ENCODE peak calls at places on chromosomes 5 and 9, in ten cellular contexts. F is heart left ventricle; V is fibroblast of mammary gland; K is GM12865; U is Panc1; R is CD4-positive, alpha-beta T cell; X is omental fat pad; H is natural killer cell; T is H1; I is spleen. B is an unnamed sample.

GRCh38 chr5:83964235-83964634 is 243.6 kb upstream of the HAPLN1 start:
- DNase-seq in H (no peak), I (no peak), R (no peak), U (no peak), T (no peak), K (no peak), X (no peak), V (no peak), F (no peak), B (no peak)

GRCh38 chr5:160513485-160513884 is 91.8 kb downstream of the PTTG1 start:
- DNase-seq in K (no peak), R (no peak), V (no peak), T (no peak), F (no peak), I (no peak), X (no peak), U (no peak), H (no peak), B (no peak)

GRCh38 chr5:746258-746761 is 38.2 kb downstream of the ZDHHC11B start:
- DNase-seq in F (peak; percentile 68), T (no peak), X (no peak), V (no peak), H (no peak), U (no peak), R (no peak), K (no peak), I (no peak), B (no peak)

GRCh38 chr5:23001120-23001519 is 148.0 kb upstream of the CDH12 start:
- DNase-seq in H (no peak), U (no peak), I (no peak), F (no peak), X (no peak), T (no peak), K (no peak), R (no peak), V (no peak), B (no peak)

GRCh38 chr5:87825583-87825982 is 412.9 kb upstream of the CCNH start:
- DNase-seq in U (no peak), I (no peak), K (no peak), R (no peak), X (no peak), H (no peak), T (no peak), F (no peak), V (no peak), B (no peak)

GRCh38 chr5:38725419-38725865 is 120.4 kb upstream of the OSMR start:
- DNase-seq in U (no peak), V (no peak), R (no peak), X (no peak), H (no peak), K (no peak), I (no peak), F (no peak), T (no peak), B (no peak)

GRCh38 chr5:171436804-171437285 is 17.4 kb downstream of the FGF18 start:
- DNase-seq in T (no peak), I (peak; percentile 63), X (no peak), H (no peak), K (no peak), U (no peak), R (no peak), F (no peak), V (no peak), B (no peak)

GRCh38 chr9:110810251-110810976 is 141.8 kb downstream of the MUSK start:
- DNase-seq in T (no peak), X (no peak), F (no peak), K (no peak), V (no peak), R (no peak), H (no peak), I (no peak), U (no peak), B (no peak)

GRCh38 chr9:18759836-18760235 is 273.2 kb downstream of the SAXO1 start:
- DNase-seq in T (no peak), U (no peak), H (no peak), I (no peak), F (no peak), X (no peak), K (no peak), V (no peak), R (no peak), B (no peak)

GRCh38 chr5:139684881-139685749 is 37.0 kb downstream of the CXXC5 start:
- DNase-seq in U (no peak), T (no peak), K (no peak), X (no peak), V (no peak), I (no peak), F (peak; percentile 77), R (no peak), H (no peak), B (no peak)

GRCh38 chr5:81980598-81981260 is 8.9 kb downstream of the ATG10 start:
- DNase-seq in R (no peak), K (no peak), U (no peak), X (no peak), V (no peak), I (no peak), F (no peak), H (no peak), T (no peak), B (no peak)

GRCh38 chr5:139458580-139459407 is 3.7 kb downstream of the ECSCR start:
- DNase-seq in T (no peak), R (peak; percentile 70), I (peak; percentile 84), V (peak; percentile 84), K (peak; percentile 91), U (no peak), X (no peak), H (peak; percentile 70), F (no peak), B (no peak)

GRCh38 chr9:4740373-4740622 is 704 bp downstream of the AK3 start:
- DNase-seq in H (no peak), U (no peak), K (no peak), T (no peak), R (no peak), I (no peak), F (no peak), V (peak; percentile 39), X (no peak), B (no peak)

GRCh38 chr9:4741365-4742031 is 496 bp upstream of the AK3 start:
- DNase-seq in K (no peak), R (peak; percentile 36), X (no peak), I (no peak), H (no peak), F (peak; percentile 61), U (no peak), V (peak; percentile 18), T (no peak), B (peak; percentile 31)

GRCh38 chr9:4739587-4740372 is 1.2 kb downstream of the AK3 start:
- DNase-seq in V (peak; percentile 39), H (no peak), R (no peak), I (no peak), U (no peak), T (no peak), K (peak; percentile 46), F (no peak), X (no peak), B (no peak)

GRCh38 chr9:4742246-4742645 is 1.2 kb upstream of the AK3 start:
- DNase-seq in U (no peak), T (no peak), I (no peak), F (no peak), K (no peak), V (no peak), X (no peak), H (no peak), R (no peak), B (no peak)

GRCh38 chr9:4740623-4741364 is at the start of gene AK3:
- DNase-seq in V (peak; percentile 73), F (peak; percentile 94), R (peak; percentile 84), T (peak; percentile 62), I (peak; percentile 98), U (no peak), X (peak; percentile 48), H (peak; percentile 88), K (peak; percentile 96), B (peak; percentile 82)
- TF ChIP-seq CTCF in V (no peak), F (no peak), R (no peak), T (peak; percentile 24), I (no peak), U (no peak), X (no peak), H (no peak), K (peak; percentile 31), B (no peak)

DNA sequence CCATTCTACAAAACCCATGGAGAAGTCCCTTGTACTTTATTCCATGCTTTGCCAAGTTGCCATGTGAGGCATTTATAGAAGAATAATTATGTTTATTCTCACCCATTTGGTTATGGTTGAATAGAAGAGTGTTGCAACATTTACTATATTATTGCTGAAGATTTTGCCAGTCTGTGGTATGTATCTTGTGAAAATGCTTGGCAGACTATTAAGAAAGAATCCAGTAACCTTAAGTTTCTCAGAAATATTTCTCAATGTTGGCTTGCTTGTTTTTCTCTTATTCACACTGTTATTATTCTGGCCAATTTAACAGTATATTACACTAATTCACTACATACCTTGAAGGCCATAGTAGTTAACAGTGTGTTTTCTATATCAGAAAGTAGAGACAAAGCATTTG is 184.2 kb downstream of the CWC27 start:
- DNase-seq in V (no peak), H (no peak), R (no peak), U (no peak), X (no peak), T (no peak), I (no peak), K (no peak), F (no peak), B (no peak)
- TF ChIP-seq CTCF in V (no peak), H (no peak), R (no peak), U (no peak), X (no peak), T (no peak), I (no peak), K (no peak), F (no peak), B (no peak)

DNA sequence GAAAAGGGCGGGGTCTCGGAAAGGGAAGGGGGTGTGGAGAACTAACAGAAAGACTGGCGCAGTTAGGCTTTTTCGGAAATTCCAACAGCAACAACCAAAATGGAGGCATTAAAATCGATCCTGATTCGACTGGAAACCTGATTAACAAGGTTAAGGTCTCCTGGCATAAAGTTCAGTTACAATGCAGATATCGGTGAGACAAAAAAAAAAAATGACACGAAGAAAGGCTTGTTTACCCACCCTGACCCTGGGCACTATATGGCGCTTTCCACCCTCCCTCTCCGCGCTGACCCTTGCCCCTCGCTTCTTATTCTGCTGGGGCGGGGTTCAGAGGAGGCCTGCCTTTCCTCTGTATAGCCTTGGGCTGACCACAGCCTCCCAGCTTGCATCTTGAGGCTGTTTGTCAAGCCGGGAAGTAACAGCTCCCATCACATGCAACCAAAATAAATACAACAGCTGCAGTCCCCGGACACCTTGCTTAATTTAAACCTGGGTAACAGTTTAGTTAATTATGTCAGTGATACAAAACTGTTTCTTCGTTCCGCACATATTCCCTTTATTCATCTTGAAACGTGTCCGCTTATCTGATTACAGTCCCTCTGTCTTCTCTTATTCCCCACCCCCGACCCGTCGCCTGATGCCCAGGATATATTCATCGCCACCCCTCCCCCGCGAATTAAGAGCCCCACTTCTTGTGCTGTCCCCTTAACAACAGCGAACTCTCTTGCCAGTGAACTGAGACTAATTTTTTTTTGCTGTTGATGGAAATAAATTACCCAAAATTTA is 808 bp upstream of the PJA2 start:
- DNase-seq in V (peak; percentile 88), T (no peak), F (peak; percentile 87), H (peak; percentile 51), U (no peak), I (peak; percentile 93), X (no peak), R (peak; percentile 54), K (peak; percentile 77), B (peak; percentile 75)
- TF ChIP-seq CTCF in V (no peak), T (no peak), F (no peak), H (no peak), U (no peak), I (no peak), X (no peak), R (no peak), K (no peak), B (no peak)

GRCh38 chr5:32523625-32524024 is 61.7 kb upstream of the SUB1 start:
- DNase-seq in V (no peak), T (no peak), F (no peak), U (no peak), I (no peak), X (no peak), H (no peak), K (no peak), R (no peak), B (peak; percentile 67)
- TF ChIP-seq CTCF in V (no peak), T (peak; percentile 35), F (no peak), U (no peak), I (no peak), X (no peak), H (no peak), K (no peak), R (no peak), B (no peak)

B was measured in lower leg skin.